ENCODE peak calls at places on chromosomes 16 and 17, in ten cellular contexts. J, L, O, G, Y, S, B, I, Q and E are unnamed samples. For H3K4me1, the result is how much of the 10 kb centered on the place peaks cover.

GRCh38 chr17:43211123-43211479 is 574 bp upstream of the TMEM106A start:
- DNase-seq in J (no peak), L (no peak), O (no peak), G (no peak), Y (no peak), S (no peak), B (no peak), I (no peak), Q (no peak), E (no peak)

GRCh38 chr17:54007855-54008254 is 185.1 kb downstream of the KIF2B start:
- DNase-seq in J (no peak), L (no peak), O (no peak), G (no peak), Y (no peak), S (no peak), B (no peak), I (no peak), Q (no peak), E (no peak)

GRCh38 chr17:63437287-63438091 is 8.6 kb downstream of the CYB561 start:
- DNase-seq in J (no peak), L (no peak), O (no peak), G (no peak), Y (no peak), S (no peak), B (no peak), I (peak), Q (peak), E (peak)

GRCh38 chr16:14347706-14348105 is 276.6 kb downstream of the MRTFB start:
- DNase-seq in J (no peak), L (no peak), O (no peak), G (no peak), Y (no peak), S (no peak), B (no peak), I (no peak), Q (no peak), E (peak)

GRCh38 chr17:46770818-46771600 is 47.5 kb downstream of the WNT3 start:
- DNase-seq in J (no peak), L (peak), O (no peak), G (no peak), Y (peak), S (peak), B (peak), I (peak), Q (no peak), E (peak)

GRCh38 chr17:4463818-4464501 is 30.2 kb downstream of the SPNS3 start:
- DNase-seq in J (no peak), L (no peak), O (no peak), G (no peak), Y (no peak), S (no peak), B (no peak), I (no peak), Q (no peak), E (no peak)

GRCh38 chr16:66495440-66495839 is 54.5 kb downstream of the TK2 start:
- DNase-seq in J (no peak), L (no peak), O (no peak), G (no peak), Y (no peak), S (no peak), B (no peak), I (no peak), Q (no peak), E (no peak)

GRCh38 chr16:72568502-72568901 is 396.5 kb upstream of the PMFBP1 start:
- DNase-seq in J (no peak), L (no peak), O (no peak), G (no peak), Y (no peak), S (no peak), B (no peak), I (no peak), Q (no peak), E (no peak)

GRCh38 chr16:22813223-22813945 is 578 bp upstream of the HS3ST2 start:
- DNase-seq in J (no peak), L (peak), O (no peak), G (no peak), Y (no peak), S (peak), B (no peak), I (peak), Q (peak), E (peak)

GRCh38 chr16:3193221-3194212 is 5.5 kb downstream of the OR1F1 start:
- DNase-seq in J (no peak), L (peak), O (no peak), G (no peak), Y (no peak), S (no peak), B (peak), I (no peak), Q (no peak), E (no peak)

GRCh38 chr17:1398900-1399299 is 1.1 kb downstream of the YWHAE start:
- DNase-seq in J (peak), L (no peak), O (no peak), G (no peak), Y (no peak), S (peak), B (peak), I (no peak), Q (peak), E (no peak)
- H3K4me1 ChIP-seq in J (under half), L (under half), O (under half), G (half or more), Y (half or more), S (under half), B (under half), I (half or more), Q (under half), E (under half)

DNA sequence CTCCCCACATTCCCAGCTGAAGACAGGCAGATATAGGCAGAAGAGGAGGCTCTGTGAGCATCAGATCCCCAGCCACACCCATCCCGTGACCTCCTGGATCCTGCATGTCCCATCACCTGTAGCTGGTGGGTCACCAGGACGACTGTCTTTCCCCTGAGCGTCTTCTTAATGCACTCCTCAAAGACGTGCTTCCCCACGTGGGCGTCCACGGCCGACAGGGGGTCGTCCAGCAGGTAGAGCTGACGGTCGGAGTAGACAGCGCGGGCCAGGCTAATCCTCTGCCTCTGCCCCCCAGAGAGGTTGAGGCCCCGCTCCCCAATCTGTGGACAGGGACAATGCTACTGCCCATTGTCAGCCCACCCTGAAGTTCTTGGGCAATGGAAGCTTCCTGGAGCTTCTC is 40.5 kb downstream of the ABCC12 start:
- DNase-seq in J (no peak), L (no peak), O (no peak), G (no peak), Y (no peak), S (no peak), B (no peak), I (no peak), Q (no peak), E (no peak)
- H3K4me1 ChIP-seq in J (under half), L (under half), O (under half), G (under half), Y (under half), S (under half), B (under half), I (under half), Q (under half), E (under half)

GRCh38 chr17:80705988-80706387 is 161.3 kb downstream of the RPTOR start:
- DNase-seq in J (no peak), L (no peak), O (no peak), G (no peak), Y (no peak), S (peak), B (no peak), I (no peak), Q (no peak), E (no peak)
- H3K4me1 ChIP-seq in J (under half), L (under half), O (under half), G (under half), Y (under half), S (under half), B (under half), I (under half), Q (under half), E (under half)

GRCh38 chr16:84047206-84047605 is 4.6 kb upstream of the SLC38A8 start:
- DNase-seq in J (no peak), L (no peak), O (no peak), G (no peak), Y (peak), S (no peak), B (no peak), I (no peak), Q (no peak), E (no peak)
- H3K4me1 ChIP-seq in J (under half), L (under half), O (under half), G (under half), Y (under half), S (under half), B (under half), I (under half), Q (under half), E (under half)

GRCh38 chr17:17414316-17414937 is 62.4 kb upstream of the MED9 start:
- DNase-seq in J (peak), L (peak), O (no peak), G (no peak), Y (no peak), S (peak), B (no peak), I (no peak), Q (peak), E (no peak)
- H3K4me1 ChIP-seq in J (under half), L (half or more), O (under half), G (half or more), Y (under half), S (under half), B (under half), I (under half), Q (under half), E (under half)

DNA sequence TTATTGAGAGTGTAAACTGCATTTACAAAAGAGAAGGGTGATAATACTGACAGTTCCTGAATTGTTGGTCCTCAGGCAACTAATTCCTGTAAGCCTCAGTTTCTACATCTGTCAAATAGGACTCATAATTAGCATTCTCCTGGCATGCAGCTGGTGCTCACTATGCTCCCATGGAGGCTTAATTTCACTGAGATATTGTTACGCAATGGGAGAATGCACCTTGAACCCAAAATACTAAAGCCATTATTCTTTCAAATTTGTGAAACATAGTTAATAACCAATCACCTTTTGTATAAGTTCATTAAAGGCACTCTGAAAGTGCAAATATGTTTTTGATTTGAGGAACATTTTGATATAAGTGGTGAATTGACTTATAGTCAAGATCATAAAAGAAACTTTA is 985.5 kb downstream of the CDH11 start:
- DNase-seq in J (no peak), L (no peak), O (no peak), G (no peak), Y (no peak), S (no peak), B (no peak), I (no peak), Q (no peak), E (no peak)
- H3K4me1 ChIP-seq in J (under half), L (under half), O (under half), G (under half), Y (under half), S (under half), B (under half), I (under half), Q (under half), E (under half)